ENCODE peak calls at places on chromosomes 1 and 21, in eight cellular contexts. V is ovary, U is K562, S is HepG2, L is A549, I is stomach, T is transverse colon, Z is H1. N is an unnamed sample.

GRCh38 chr1:34976384-34977209 is 8.6 kb downstream of the TMEM35B start:
- DNase-seq in S (no peak), L (no peak), T (no peak), I (no peak), Z (no peak), V (no peak), U (no peak), N (no peak)

GRCh38 chr1:169550294-169550693 is 36.0 kb downstream of the F5 start:
- DNase-seq in S (peak), Z (no peak), T (no peak), V (no peak), L (peak), I (no peak), U (peak), N (no peak)

GRCh38 chr1:1089731-1090423 is 15.8 kb upstream of the RNF223 start:
- DNase-seq in S (no peak), L (no peak), V (peak), U (no peak), T (peak), Z (no peak), I (no peak), N (no peak)

GRCh38 chr1:226092955-226093354 is 30.4 kb downstream of the H3-3A start:
- DNase-seq in T (no peak), L (no peak), Z (no peak), S (no peak), U (no peak), V (no peak), I (no peak), N (no peak)

GRCh38 chr1:214558002-214558770 is 6.8 kb upstream of the PTPN14 start:
- DNase-seq in L (peak), V (no peak), Z (no peak), S (no peak), I (no peak), U (no peak), T (no peak), N (no peak)

GRCh38 chr1:175802407-175803123 is 59.2 kb upstream of the TNR start:
- DNase-seq in S (no peak), U (peak), V (no peak), I (no peak), T (no peak), Z (no peak), L (no peak), N (no peak)

GRCh38 chr1:90944006-90944405 is 77.8 kb downstream of the ZNF644 start:
- DNase-seq in S (no peak), T (no peak), Z (no peak), U (no peak), I (no peak), L (no peak), V (no peak), N (no peak)

GRCh38 chr1:63545780-63546179 is 22.5 kb downstream of the EFCAB7 start:
- DNase-seq in Z (no peak), T (no peak), S (no peak), V (no peak), U (no peak), I (no peak), L (no peak), N (no peak)

GRCh38 chr1:168348146-168348709 is 67.6 kb downstream of the TBX19 start:
- DNase-seq in T (no peak), U (no peak), L (no peak), V (no peak), S (no peak), Z (no peak), I (no peak), N (no peak)

GRCh38 chr1:239126881-239127280 is 259.5 kb upstream of the CHRM3 start:
- DNase-seq in L (no peak), I (no peak), V (no peak), T (no peak), U (no peak), Z (no peak), S (no peak), N (no peak)

GRCh38 chr1:231420299-231420958 is 1.7 kb downstream of the EGLN1 start:
- DNase-seq in S (no peak), U (peak), T (no peak), V (no peak), I (no peak), L (no peak), Z (no peak), N (no peak)

GRCh38 chr1:11281518-11282331 is 8.7 kb downstream of the UBIAD1 start:
- DNase-seq in I (no peak), S (no peak), L (no peak), V (peak), Z (no peak), U (no peak), T (no peak), N (peak)

GRCh38 chr1:89100366-89100765 is 25.5 kb downstream of the GBP2 start:
- DNase-seq in Z (no peak), I (no peak), V (no peak), T (no peak), L (no peak), U (no peak), S (no peak), N (no peak)

GRCh38 chr1:95122151-95122697 is 5.1 kb downstream of the TLCD4 start:
- DNase-seq in U (no peak), I (no peak), L (no peak), Z (no peak), V (no peak), S (peak), T (peak), N (no peak)

GRCh38 chr1:196609114-196609737 is 986 bp upstream of the KCNT2 start:
- DNase-seq in U (no peak), S (peak), V (peak), Z (no peak), L (peak), I (no peak), T (no peak), N (peak)

GRCh38 chr1:155016231-155016831 is 13.7 kb downstream of the ZBTB7B start:
- DNase-seq in T (peak), S (no peak), L (no peak), Z (no peak), I (no peak), V (no peak), U (no peak), N (peak)

GRCh38 chr1:230083746-230084407 is 16.8 kb downstream of the GALNT2 start:
- DNase-seq in T (no peak), L (no peak), V (no peak), S (no peak), Z (no peak), U (no peak), I (no peak), N (no peak)

GRCh38 chr1:31400393-31400792 is 12.6 kb upstream of the SERINC2 start:
- DNase-seq in L (no peak), T (no peak), I (no peak), V (no peak), Z (no peak), S (no peak), U (no peak), N (no peak)

GRCh38 chr1:175319112-175319911 is 126.7 kb upstream of the KIAA0040 start:
- DNase-seq in L (peak), S (peak), Z (peak), U (peak), I (peak), T (peak), V (peak), N (peak)

GRCh38 chr1:16117369-16117768 is 38.5 kb downstream of the EPHA2 start:
- DNase-seq in U (no peak), L (no peak), Z (no peak), S (no peak), I (no peak), V (no peak), T (no peak), N (no peak)

GRCh38 chr1:216983823-216984222 is 260.6 kb upstream of the ESRRG start:
- DNase-seq in V (no peak), Z (no peak), S (no peak), T (no peak), U (no peak), I (no peak), L (no peak), N (no peak)

GRCh38 chr1:53449026-53449425 is 10.2 kb upstream of the DMRTB1 start:
- DNase-seq in V (no peak), T (no peak), L (no peak), I (no peak), U (no peak), Z (no peak), S (no peak), N (no peak)

GRCh38 chr1:154711416-154711815 is 103.4 kb upstream of the ADAR start:
- DNase-seq in I (no peak), Z (no peak), S (no peak), V (no peak), U (no peak), T (no peak), L (no peak), N (no peak)

GRCh38 chr1:21490774-21491482 is 18.3 kb upstream of the ALPL start:
- DNase-seq in V (no peak), I (no peak), U (peak), T (peak), S (peak), L (peak), Z (no peak), N (no peak)

GRCh38 chr21:46084041-46084561 is 13.8 kb upstream of the COL6A2 start:
- DNase-seq in I (no peak), U (no peak), L (no peak), S (no peak), V (no peak), T (no peak), Z (no peak), N (peak)

GRCh38 chr1:247467008-247467572 is 9.2 kb upstream of the OR2B11 start:
- DNase-seq in U (no peak), T (no peak), S (no peak), I (no peak), V (no peak), L (no peak), Z (no peak), N (no peak)

GRCh38 chr1:111707906-111708305 is 31.3 kb downstream of the INKA2 start:
- DNase-seq in Z (no peak), L (no peak), S (no peak), U (no peak), I (no peak), T (no peak), V (no peak), N (no peak)

GRCh38 chr1:43766818-43767525 is 59.6 kb downstream of the ST3GAL3 start:
- DNase-seq in I (no peak), T (no peak), L (no peak), U (no peak), Z (peak), V (no peak), S (no peak), N (no peak)

GRCh38 chr1:85202092-85202863 is 1.5 kb upstream of the SYDE2 start:
- DNase-seq in S (no peak), I (no peak), L (no peak), U (no peak), Z (no peak), V (no peak), T (no peak), N (no peak)

GRCh38 chr1:85200367-85200869 is 398 bp downstream of the SYDE2 start:
- DNase-seq in V (no peak), U (no peak), Z (peak), L (peak), S (peak), T (peak), I (peak), N (peak)

GRCh38 chr1:85200870-85201339 is at the start of gene SYDE2:
- DNase-seq in U (peak), I (peak), T (peak), V (peak), Z (peak), S (peak), L (peak), N (peak)

GRCh38 chr1:85202864-85203255 is 2.0 kb upstream of the SYDE2 start:
- DNase-seq in L (no peak), V (no peak), U (no peak), S (no peak), I (no peak), Z (no peak), T (no peak), N (no peak)

GRCh38 chr1:85201340-85202091 is 700 bp upstream of the SYDE2 start:
- DNase-seq in T (peak), V (peak), Z (peak), U (peak), S (peak), I (peak), L (peak), N (peak)
- TF ChIP-seq POLR2A in T (peak), V (peak), Z (peak), U (peak), S (peak), I (no peak), L (peak), N (no peak)

DNA sequence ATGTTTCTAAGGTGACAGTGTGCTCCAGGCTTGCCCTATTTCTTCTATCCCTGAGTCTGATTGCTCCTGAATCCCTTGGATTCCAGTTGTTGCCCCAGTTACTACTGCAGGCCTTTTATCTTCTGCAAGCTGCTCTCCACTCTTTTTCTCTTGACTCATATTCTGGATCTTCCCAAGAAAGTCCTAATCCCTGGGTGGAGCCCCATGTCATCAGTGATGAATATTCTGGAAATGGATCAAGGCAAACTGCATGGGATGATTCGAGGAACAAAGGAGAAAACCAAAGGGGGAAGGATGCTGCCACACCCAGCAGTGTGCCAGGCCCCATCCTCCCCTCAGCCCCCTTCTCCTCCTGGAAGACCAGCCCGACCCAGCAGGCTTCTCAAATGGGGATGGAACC is 63.3 kb upstream of the ATP2B4 start:
- DNase-seq in U (no peak), T (no peak), I (no peak), S (no peak), Z (no peak), L (no peak), V (no peak), N (no peak)
- TF ChIP-seq EP300 in U (no peak), T (no peak), I (no peak), S (no peak), Z (no peak), L (no peak), V (no peak), N (no peak)

DNA sequence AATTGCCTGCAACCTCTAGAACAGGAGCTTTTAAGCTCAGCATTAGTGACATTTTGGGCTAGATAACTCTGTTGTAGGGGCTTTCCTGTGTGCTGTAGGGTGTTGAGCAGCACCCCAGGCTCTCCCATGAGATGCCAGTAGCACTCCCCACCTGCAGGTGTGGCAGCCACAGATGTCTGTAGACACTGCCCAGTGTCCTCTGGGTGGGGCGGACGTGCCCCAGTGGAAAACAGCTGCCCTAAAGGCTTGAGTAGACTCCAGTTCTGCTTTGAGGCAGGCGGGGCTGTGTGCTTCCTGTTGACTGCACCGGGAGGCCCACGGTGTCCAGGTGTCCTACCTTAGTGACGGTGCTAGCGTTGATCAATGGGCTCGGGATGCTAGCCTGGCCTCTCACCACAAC is 16.9 kb upstream of the PWP2 start:
- DNase-seq in I (peak), U (no peak), S (no peak), Z (peak), V (no peak), T (peak), L (no peak), N (no peak)
- H3K4me3 ChIP-seq in I (no peak), U (no peak), S (no peak), Z (no peak), V (no peak), T (peak), L (no peak), N (no peak)

DNA sequence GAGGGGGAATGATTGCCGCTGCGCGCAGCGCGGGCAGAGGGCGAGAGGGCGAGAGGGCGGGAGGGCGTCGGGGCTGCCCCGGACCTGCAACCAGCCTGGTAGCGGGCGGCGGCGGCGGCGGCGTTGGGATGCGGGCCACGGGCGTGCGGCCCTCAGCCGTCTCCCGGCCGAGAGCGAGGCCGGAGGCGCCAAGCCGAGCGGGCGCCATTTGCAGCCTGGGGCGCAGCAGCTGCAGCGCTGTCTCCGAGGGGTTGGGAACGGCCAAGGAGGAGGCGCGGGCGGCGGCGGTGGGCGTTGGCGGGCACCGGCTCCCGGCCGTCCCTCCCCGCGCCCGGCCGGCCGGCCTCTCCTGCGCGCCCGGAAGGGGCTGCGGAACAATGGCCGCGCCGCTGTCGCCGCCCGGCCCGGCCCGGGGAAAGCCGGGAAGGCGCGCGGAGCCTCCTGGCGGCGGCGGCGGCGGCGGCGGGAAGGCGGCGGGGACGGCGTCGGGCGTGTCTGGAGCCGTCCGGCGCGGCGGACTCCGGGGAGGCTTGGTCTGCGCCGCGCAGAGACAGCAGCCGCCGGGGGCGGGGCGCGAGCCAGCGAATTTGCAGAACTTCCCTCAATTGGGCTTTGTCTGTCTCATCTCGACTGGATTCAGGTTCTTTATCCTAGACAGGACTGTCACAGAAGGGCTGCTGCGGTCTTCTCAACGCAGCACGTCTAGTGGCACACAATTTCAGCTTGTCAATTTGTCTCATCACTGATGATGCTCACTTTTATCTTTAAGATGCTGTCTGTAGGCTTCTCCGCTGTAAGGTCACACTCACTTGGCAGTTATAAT is 35.7 kb downstream of the ZBTB8B start:
- DNase-seq in I (peak), Z (peak), V (peak), U (peak), L (peak), T (peak), S (no peak), N (peak)
- TF ChIP-seq POLR2A in I (no peak), Z (no peak), V (peak), U (no peak), L (no peak), T (no peak), S (no peak), N (no peak)

DNA sequence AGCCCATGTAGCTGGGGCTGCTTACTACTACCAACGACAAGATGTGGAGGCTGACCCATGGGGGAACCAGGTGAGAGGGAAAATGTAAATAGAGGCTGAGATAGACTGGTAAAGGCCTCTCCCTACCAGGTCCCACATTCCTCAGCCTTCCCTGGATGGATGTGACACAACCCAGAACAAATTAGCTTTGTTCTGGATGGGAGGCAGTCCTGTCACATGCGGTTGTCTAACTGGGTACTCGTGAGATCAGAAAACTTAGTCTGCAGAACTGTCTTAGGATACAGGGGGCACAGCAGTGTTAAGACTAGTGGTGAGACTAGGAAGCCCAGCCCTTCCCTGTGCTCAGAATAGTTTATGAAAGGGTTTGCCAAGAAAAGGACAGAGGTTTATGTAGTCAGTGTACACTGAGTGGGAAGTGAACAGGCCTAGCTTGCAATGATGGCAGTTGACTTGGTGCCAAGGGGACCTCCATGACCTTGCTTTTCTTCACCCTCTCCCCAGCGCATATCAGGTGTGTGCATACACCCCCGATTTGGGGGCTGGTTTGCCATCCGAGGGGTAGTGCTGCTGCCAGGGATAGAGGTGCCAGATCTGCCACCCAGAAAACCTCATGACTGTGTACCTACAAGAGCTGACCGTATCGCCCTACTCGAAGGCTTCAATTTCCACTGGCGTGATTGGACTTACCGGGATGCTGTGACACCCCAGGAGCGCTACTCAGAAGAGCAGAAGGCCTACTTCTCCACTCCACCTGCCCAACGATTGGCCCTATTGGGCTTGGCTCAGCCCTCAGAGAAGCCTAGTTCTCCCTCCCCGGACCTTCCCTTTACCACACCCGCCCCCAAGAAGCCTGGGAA is 8.4 kb downstream of the MMACHC start:
- DNase-seq in L (no peak), S (peak), V (no peak), I (no peak), T (no peak), U (peak), Z (peak), N (no peak)
- TF ChIP-seq EP300 in L (no peak), S (no peak), V (no peak), I (no peak), T (no peak), U (no peak), Z (no peak), N (no peak)

DNA sequence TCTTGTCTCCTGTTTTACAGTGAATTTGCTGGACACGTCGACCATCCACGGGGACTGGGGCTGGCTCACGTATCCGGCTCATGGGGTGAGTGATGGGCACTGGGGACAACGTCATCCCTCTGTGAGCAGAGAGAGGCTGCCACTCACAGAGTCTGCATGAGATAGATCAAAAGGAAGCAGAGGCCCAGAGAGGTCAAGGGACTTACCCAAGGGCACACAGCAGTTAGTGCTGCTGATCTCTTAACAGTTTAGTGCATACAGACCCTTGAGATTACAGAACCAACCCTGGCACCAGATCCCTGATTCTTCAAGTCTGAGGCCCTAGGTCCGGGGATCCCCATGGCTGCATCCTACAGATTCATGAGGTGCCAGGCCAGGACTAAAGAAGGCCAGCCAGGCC is 6.0 kb downstream of the EPHA8 start:
- DNase-seq in I (no peak), T (no peak), S (no peak), U (no peak), L (no peak), Z (no peak), V (no peak), N (no peak)
- H3K4me3 ChIP-seq in I (no peak), T (no peak), S (no peak), U (no peak), L (no peak), Z (no peak), V (no peak), N (no peak)

N was measured in sigmoid colon.